ENCODE peak calls at places on chromosomes 6 and 20, in nine cellular contexts. C, Z, P, I, S, Y, J, D and N are unnamed samples.

GRCh38 chr6:123616942-123617341 is 19.8 kb downstream of the TRDN start:
- DNase-seq in S (no peak), D (no peak), I (no peak), Y (no peak), J (no peak), Z (no peak), P (peak; percentile 15), C (peak; percentile 33), N (no peak)

GRCh38 chr20:2794866-2795447 is 5.5 kb downstream of the CPXM1 start:
- DNase-seq in D (no peak), Y (no peak), J (no peak), Z (no peak), I (no peak), P (peak; percentile 7), C (no peak), S (no peak), N (no peak)

GRCh38 chr6:43274916-43275597 is 23.0 kb upstream of the SLC22A7 start:
- DNase-seq in I (no peak), Z (no peak), D (peak; percentile 25), C (no peak), P (no peak), S (no peak), J (no peak), Y (no peak), N (peak; percentile 45)

GRCh38 chr6:108671790-108672189 is 111.1 kb downstream of the FOXO3 start:
- DNase-seq in C (no peak), P (no peak), Y (no peak), D (no peak), S (no peak), I (no peak), Z (no peak), J (no peak), N (no peak)

GRCh38 chr6:105015482-105015881 is 58.6 kb downstream of the LIN28B start:
- DNase-seq in S (no peak), I (no peak), Y (no peak), D (no peak), P (no peak), J (no peak), C (no peak), Z (no peak), N (no peak)

GRCh38 chr20:35497780-35498189 is 31.7 kb downstream of the C20orf173 start:
- DNase-seq in P (no peak), S (no peak), Z (no peak), C (peak; percentile 84), I (no peak), J (no peak), Y (no peak), D (no peak), N (no peak)

GRCh38 chr20:24503352-24503931 is 34.0 kb downstream of the SYNDIG1 start:
- DNase-seq in P (no peak), Z (no peak), I (no peak), Y (no peak), C (peak; percentile 73), S (no peak), J (no peak), D (no peak), N (no peak)

GRCh38 chr6:37992749-37993148 is 173.2 kb downstream of the ZFAND3 start:
- DNase-seq in Z (no peak), C (no peak), P (no peak), D (no peak), Y (no peak), J (no peak), S (no peak), I (no peak), N (no peak)

GRCh38 chr20:38255389-38255788 is 5.1 kb downstream of the KIAA1755 start:
- DNase-seq in P (no peak), Z (no peak), J (no peak), Y (no peak), C (no peak), I (no peak), D (no peak), S (no peak), N (no peak)

GRCh38 chr6:141685416-141685815 is 447.3 kb upstream of the GJE1 start:
- DNase-seq in C (no peak), D (no peak), J (no peak), P (no peak), Y (no peak), Z (no peak), I (no peak), S (no peak), N (no peak)

GRCh38 chr20:63118786-63119450 is 97.0 kb downstream of the YTHDF1 start:
- DNase-seq in Z (no peak), I (no peak), J (no peak), C (peak; percentile 5), D (no peak), S (no peak), Y (no peak), P (no peak), N (no peak)

GRCh38 chr6:169950558-169950957 is 199.1 kb downstream of the ERMARD start:
- DNase-seq in Z (no peak), C (no peak), I (no peak), J (no peak), S (peak; percentile 34), P (no peak), Y (peak; percentile 36), D (peak; percentile 50), N (no peak)

GRCh38 chr20:50467618-50468373 is 42.4 kb upstream of the PTPN1 start:
- DNase-seq in Z (no peak), C (peak; percentile 49), P (no peak), S (peak; percentile 81), I (no peak), J (no peak), Y (no peak), D (peak; percentile 18), N (peak; percentile 26)